ENCODE peak calls at places on chromosomes 16 and 17, in nine cellular contexts. M is fibroblast of lung, Z is stomach, I is IMR-90, L is cardiac muscle cell, W is GM23338, T is gastrocnemius medialis, P is left ventricle myocardium inferior, E is H1. A is an unnamed sample. For H3K36me3, the result is how much of the 10 kb centered on the place peaks cover.

GRCh38 chr17:77741109-77741508 is 217.4 kb upstream of the TNRC6C start:
- DNase-seq in M (no peak), Z (no peak), I (no peak), L (no peak), W (peak), T (no peak), P (no peak), E (peak), A (no peak)

GRCh38 chr16:64711596-64711995 is 410.3 kb downstream of the CDH11 start:
- DNase-seq in M (peak), Z (no peak), I (no peak), L (no peak), W (no peak), T (no peak), P (no peak), E (no peak), A (no peak)

GRCh38 chr17:7807206-7807605 is 26.8 kb upstream of the KDM6B start:
- DNase-seq in M (no peak), Z (no peak), I (no peak), L (no peak), W (no peak), T (no peak), P (no peak), E (no peak), A (no peak)

GRCh38 chr16:85291302-85292148 is 179.3 kb upstream of the CIBAR2 start:
- DNase-seq in M (no peak), Z (peak), I (no peak), L (peak), W (no peak), T (no peak), P (peak), E (no peak), A (no peak)

GRCh38 chr17:78973196-78973595 is 6.5 kb downstream of the LGALS3BP start:
- DNase-seq in M (no peak), Z (no peak), I (no peak), L (peak), W (peak), T (no peak), P (no peak), E (peak), A (no peak)

GRCh38 chr16:8958344-8958808 is 5.3 kb downstream of the USP7 start:
- DNase-seq in M (peak), Z (no peak), I (peak), L (peak), W (no peak), T (peak), P (peak), E (no peak), A (no peak)

GRCh38 chr16:82701302-82702022 is 74.7 kb downstream of the CDH13 start:
- DNase-seq in M (no peak), Z (no peak), I (no peak), L (peak), W (no peak), T (no peak), P (no peak), E (no peak), A (no peak)

GRCh38 chr17:39894681-39895376 is 23.6 kb downstream of the GSDMB start:
- DNase-seq in M (no peak), Z (no peak), I (no peak), L (no peak), W (no peak), T (no peak), P (no peak), E (peak), A (no peak)

GRCh38 chr17:76370261-76370993 is 14.0 kb upstream of the SPHK1 start:
- DNase-seq in M (peak), Z (peak), I (peak), L (peak), W (peak), T (no peak), P (peak), E (no peak), A (peak)

GRCh38 chr16:74984194-74984669 is 691 bp downstream of the WDR59 start:
- DNase-seq in M (peak), Z (no peak), I (peak), L (peak), W (no peak), T (no peak), P (no peak), E (no peak), A (no peak)

GRCh38 chr17:82783498-82783897 is 31.6 kb downstream of the TBCD start:
- DNase-seq in M (no peak), Z (no peak), I (no peak), L (no peak), W (no peak), T (no peak), P (no peak), E (no peak), A (no peak)

GRCh38 chr16:86590501-86591144 is 12.3 kb downstream of the FOXL1 start:
- DNase-seq in M (peak), Z (no peak), I (peak), L (peak), W (no peak), T (no peak), P (no peak), E (no peak), A (peak)

GRCh38 chr17:65745241-65745640 is 183.8 kb upstream of the AXIN2 start:
- DNase-seq in M (no peak), Z (no peak), I (no peak), L (no peak), W (no peak), T (no peak), P (no peak), E (no peak), A (no peak)
- H3K4me3 ChIP-seq in M (no peak), Z (no peak), I (no peak), L (no peak), W (no peak), T (no peak), P (no peak), E (no peak), A (no peak)

GRCh38 chr16:71214771-71215381 is 15.6 kb downstream of the HYDIN start:
- DNase-seq in M (no peak), Z (no peak), I (no peak), L (peak), W (peak), T (no peak), P (no peak), E (no peak), A (no peak)
- TF ChIP-seq CTCF in M (no peak), Z (no peak), I (no peak), L (peak), W (peak), T (peak), P (no peak), E (no peak), A (no peak)

GRCh38 chr17:42704495-42705494 is 22.5 kb downstream of the CNTNAP1 start:
- DNase-seq in M (no peak), Z (no peak), I (no peak), L (no peak), W (no peak), T (no peak), P (no peak), E (no peak), A (no peak)

GRCh38 chr17:42709561-42709960 is 27.2 kb downstream of the CNTNAP1 start:
- DNase-seq in M (no peak), Z (no peak), I (no peak), L (no peak), W (no peak), T (no peak), P (no peak), E (no peak), A (no peak)

GRCh38 chr17:42706732-42707131 is 24.4 kb downstream of the CNTNAP1 start:
- DNase-seq in M (no peak), Z (no peak), I (no peak), L (no peak), W (no peak), T (no peak), P (no peak), E (no peak), A (no peak)

DNA sequence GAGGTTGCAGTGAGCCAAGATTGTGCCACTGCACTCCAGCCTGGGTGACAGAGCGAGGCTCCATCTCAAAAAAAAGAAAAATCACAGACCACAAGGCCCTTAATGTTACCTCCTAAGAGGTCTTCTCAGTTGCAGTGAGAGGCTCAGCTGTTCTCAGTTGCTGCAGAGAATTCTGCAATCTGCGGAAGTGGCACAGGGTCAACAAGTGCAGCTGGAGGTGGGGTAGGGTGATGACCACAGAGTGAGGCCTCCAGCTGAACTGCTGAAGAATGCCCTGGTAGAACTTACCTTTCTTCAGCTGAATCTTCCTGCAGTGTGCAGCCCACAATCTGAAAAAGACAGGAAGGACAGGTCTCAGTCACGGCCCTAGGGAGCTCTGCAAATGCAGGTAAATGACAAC is 26.3 kb downstream of the CNTNAP1 start:
- DNase-seq in M (no peak), Z (no peak), I (no peak), L (no peak), W (no peak), T (no peak), P (no peak), E (no peak), A (no peak)
- H3K36me3 ChIP-seq in M (under half), Z (half or more), I (half or more), L (under half), W (under half), T (under half), P (half or more), E (under half), A (under half)

DNA sequence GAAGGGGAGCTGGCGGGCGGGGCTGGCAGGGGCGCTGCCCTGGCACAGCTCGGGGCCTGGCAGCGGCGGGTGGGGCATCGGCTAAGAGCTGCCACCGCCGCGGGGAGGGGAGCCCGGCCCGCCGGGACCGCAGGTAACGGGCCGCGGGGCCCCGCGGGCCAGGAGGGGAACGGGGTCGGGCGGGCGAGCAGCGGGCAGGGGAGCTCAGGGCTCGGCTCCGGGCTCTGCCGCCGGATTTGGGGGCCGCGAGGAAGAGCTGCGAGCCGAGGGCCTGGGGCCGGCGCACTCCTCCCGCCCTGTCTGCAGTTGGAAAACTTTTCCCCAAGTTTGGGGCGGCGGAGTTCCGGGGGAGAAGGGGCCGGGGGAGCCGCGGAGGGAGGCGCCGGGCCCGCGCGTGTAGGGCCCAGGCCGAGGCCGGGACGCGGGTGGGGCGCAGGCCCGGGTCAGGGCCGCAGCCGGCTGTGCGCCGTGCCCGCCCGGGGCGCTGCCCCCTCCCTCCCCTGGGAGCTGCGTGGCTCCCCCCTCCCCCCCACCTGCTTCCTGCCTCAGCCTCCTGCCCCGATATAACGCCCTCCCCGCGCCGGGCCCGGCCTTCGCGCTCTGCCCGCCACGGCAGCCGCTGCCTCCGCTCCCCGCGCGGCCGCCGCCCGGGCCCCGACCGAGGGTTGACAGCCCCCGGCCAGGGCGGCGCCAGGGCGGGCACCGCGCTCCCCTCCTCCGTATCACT is 754 bp downstream of the HIC1 start:
- DNase-seq in M (no peak), Z (no peak), I (peak), L (peak), W (no peak), T (no peak), P (no peak), E (no peak), A (no peak)
- H3K4me3 ChIP-seq in M (peak), Z (peak), I (peak), L (peak), W (peak), T (peak), P (peak), E (no peak), A (peak)

DNA sequence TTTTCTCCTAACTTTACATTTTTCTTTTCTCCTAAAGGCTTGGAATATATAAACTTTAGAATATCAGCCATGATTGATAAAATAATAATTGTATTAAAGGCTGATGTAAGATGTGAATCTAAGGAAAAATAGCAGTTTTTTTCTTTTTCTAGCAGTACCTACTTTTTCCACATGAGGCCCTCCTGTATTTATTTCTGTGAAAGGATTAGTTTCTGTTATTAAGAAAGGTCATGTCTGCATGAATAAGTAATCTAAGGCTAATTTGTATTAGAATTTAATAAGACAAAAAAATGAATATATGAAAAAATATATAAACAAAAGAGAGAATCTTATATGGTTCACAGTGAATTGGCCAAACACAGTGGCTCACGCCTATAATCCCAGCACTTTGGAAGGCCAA is 85.3 kb downstream of the STXBP4 start:
- DNase-seq in M (no peak), Z (no peak), I (peak), L (peak), W (peak), T (no peak), P (no peak), E (no peak), A (no peak)
- TF ChIP-seq CTCF in M (peak), Z (peak), I (peak), L (peak), W (peak), T (peak), P (peak), E (no peak), A (peak)

GRCh38 chr16:474420-475122 is 49.1 kb downstream of the RAB11FIP3 start:
- DNase-seq in M (no peak), Z (no peak), I (no peak), L (peak), W (no peak), T (no peak), P (no peak), E (no peak), A (no peak)

GRCh38 chr16:477287-477686 is 50.2 kb upstream of the CAPN15 start:
- DNase-seq in M (no peak), Z (no peak), I (no peak), L (no peak), W (no peak), T (no peak), P (peak), E (no peak), A (no peak)

GRCh38 chr16:476039-476438 is 50.6 kb downstream of the RAB11FIP3 start:
- DNase-seq in M (peak), Z (no peak), I (no peak), L (no peak), W (no peak), T (no peak), P (no peak), E (no peak), A (no peak)

GRCh38 chr16:473046-474043 is 47.9 kb downstream of the RAB11FIP3 start:
- DNase-seq in M (no peak), Z (no peak), I (peak), L (no peak), W (no peak), T (no peak), P (no peak), E (no peak), A (no peak)

GRCh38 chr16:477758-478157 is 49.8 kb upstream of the CAPN15 start:
- DNase-seq in M (peak), Z (no peak), I (no peak), L (no peak), W (no peak), T (peak), P (no peak), E (no peak), A (peak)
- H3K36me3 ChIP-seq in M (under half), Z (under half), I (under half), L (under half), W (under half), T (under half), P (under half), E (under half), A (under half)

GRCh38 chr17:28811594-28812135 is 30.9 kb downstream of the FAM222B start:
- DNase-seq in M (peak), Z (no peak), I (peak), L (peak), W (peak), T (no peak), P (no peak), E (no peak), A (no peak)
- H3K4me3 ChIP-seq in M (peak), Z (peak), I (peak), L (peak), W (peak), T (peak), P (peak), E (peak), A (peak)

A was measured in kidney epithelial cell.